ENCODE peak calls at places on chromosomes 7 and 10, in ten cellular contexts. W is lung, G is HL-60, V is cardiac muscle cell, D is heart left ventricle, U is cardiac fibroblast, R is kidney epithelial cell, Z is hepatocyte, Y is fibroblast of pulmonary artery, J is dorsolateral prefrontal cortex. F is an unnamed sample.
A peak's percentile ranks its signal among the peaks of the same experiment; 100 is the strongest.

GRCh38 chr7:131111081-131111576 is 216.5 kb upstream of the MKLN1 start:
- DNase-seq in D (peak; percentile 37), J (no peak), V (no peak), G (peak; percentile 42), R (no peak), U (peak; percentile 94), Z (no peak), Y (peak; percentile 97), W (no peak), F (peak; percentile 56)

GRCh38 chr7:107505997-107506682 is 36.3 kb downstream of the GPR22 start:
- DNase-seq in V (no peak), Y (peak; percentile 16), U (peak; percentile 31), W (peak; percentile 39), Z (peak; percentile 68), G (no peak), R (peak; percentile 38), D (no peak), J (no peak), F (no peak)

GRCh38 chr7:98209166-98209920 is 1.9 kb upstream of the BHLHA15 start:
- DNase-seq in W (no peak), G (no peak), R (no peak), D (no peak), J (peak; percentile 39), Y (no peak), Z (no peak), V (no peak), U (no peak), F (no peak)

GRCh38 chr10:69337312-69338132 is 59.2 kb downstream of the HK1 start:
- DNase-seq in W (peak; percentile 59), Y (peak; percentile 95), R (peak; percentile 74), G (peak; percentile 92), D (no peak), Z (peak; percentile 57), J (no peak), U (peak; percentile 97), V (no peak), F (no peak)

GRCh38 chr7:85000973-85001372 is 185.9 kb downstream of the SEMA3D start:
- DNase-seq in Y (no peak), R (no peak), V (no peak), W (no peak), J (no peak), G (no peak), D (no peak), Z (no peak), U (no peak), F (no peak)

GRCh38 chr7:128874140-128875031 is 11.7 kb downstream of the ATP6V1F start:
- DNase-seq in W (no peak), D (no peak), Z (peak; percentile 52), R (no peak), Y (no peak), V (no peak), G (no peak), U (no peak), J (no peak), F (no peak)

GRCh38 chr7:30973791-30974604 is 10.2 kb downstream of the GHRHR start:
- DNase-seq in Y (no peak), R (no peak), U (no peak), V (no peak), W (no peak), D (no peak), G (no peak), Z (no peak), J (no peak), F (no peak)

GRCh38 chr10:133003195-133003594 is 60.8 kb upstream of the CFAP46 start:
- DNase-seq in V (no peak), J (no peak), G (no peak), U (no peak), Y (no peak), W (no peak), Z (no peak), R (no peak), D (no peak), F (no peak)

GRCh38 chr7:115328018-115328417 is 406.1 kb downstream of the MDFIC start:
- DNase-seq in R (no peak), W (no peak), G (no peak), J (no peak), U (no peak), Z (no peak), V (no peak), Y (no peak), D (no peak), F (no peak)

GRCh38 chr10:16777473-16778370 is 39.5 kb downstream of the RSU1 start:
- DNase-seq in G (peak; percentile 1), Z (peak; percentile 76), W (no peak), D (peak; percentile 46), V (peak; percentile 77), J (no peak), U (peak; percentile 78), R (peak; percentile 21), Y (peak; percentile 84), F (no peak)

GRCh38 chr7:89837515-89837914 is 316.8 kb upstream of the STEAP1 start:
- DNase-seq in R (peak; percentile 35), G (no peak), V (no peak), D (no peak), J (peak; percentile 48), Y (peak; percentile 7), U (no peak), Z (no peak), W (no peak), F (no peak)

GRCh38 chr10:46228076-46229071 is 58.4 kb upstream of the ANTXRL start:
- DNase-seq in Y (peak; percentile 75), U (peak; percentile 75), W (peak; percentile 68), V (peak; percentile 88), D (peak; percentile 61), Z (peak; percentile 88), J (peak; percentile 83), G (peak; percentile 87), R (no peak), F (peak; percentile 9)

GRCh38 chr7:158110661-158111555 is 476.7 kb downstream of the PTPRN2 start:
- DNase-seq in Y (no peak), V (no peak), Z (peak; percentile 56), W (no peak), D (no peak), J (no peak), U (no peak), R (no peak), G (no peak), F (no peak)

GRCh38 chr10:7411671-7412481 is 1.0 kb upstream of the SFMBT2 start:
- DNase-seq in Z (peak; percentile 10), D (no peak), V (no peak), G (no peak), R (no peak), W (no peak), Y (no peak), U (no peak), J (peak; percentile 48), F (no peak)
- H3K4me3 ChIP-seq in Z (peak overlapping the region; percentile 81), D (peak overlapping the region; percentile 92), V (peak overlapping the region; percentile 95), G (peak overlapping the region; percentile 63), R (no peak overlapping the region), W (peak overlapping the region; percentile 27), Y (no peak overlapping the region), U (peak overlapping the region; percentile 80), J (peak overlapping the region; percentile 83), F (no peak overlapping the region)

DNA sequence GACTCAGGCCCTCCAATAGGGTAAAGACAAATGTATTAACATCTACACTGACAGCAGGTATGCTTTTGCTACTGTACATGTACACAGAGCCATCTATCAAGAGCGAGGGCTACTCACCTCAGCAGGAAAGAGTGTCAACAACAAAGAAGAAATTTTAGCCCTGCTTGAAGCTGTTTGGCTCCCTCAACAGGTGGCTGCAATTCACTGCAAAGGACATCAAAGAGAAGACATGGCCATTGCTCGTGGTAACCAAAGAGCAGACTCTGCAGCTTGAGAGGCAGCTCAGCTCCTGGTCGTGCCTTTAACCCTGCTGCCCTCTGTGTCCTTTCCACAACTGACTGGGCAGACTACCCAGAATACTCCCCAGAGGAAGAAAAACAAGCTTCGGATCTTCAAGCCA is 5.1 kb downstream of the AKR1B15 start:
- DNase-seq in V (peak; percentile 30), D (no peak), G (no peak), U (peak; percentile 21), W (no peak), Y (peak; percentile 7), R (no peak), Z (peak; percentile 18), J (no peak), F (no peak)
- TF ChIP-seq CTCF in V (no peak), D (no peak), G (no peak), U (peak; percentile 29), W (no peak), Y (peak; percentile 19), R (peak; percentile 41), Z (peak; percentile 28), J (no peak), F (peak; percentile 14)

GRCh38 chr10:115833119-115833518 is 439.9 kb downstream of the GFRA1 start:
- DNase-seq in D (no peak), Z (no peak), Y (no peak), V (no peak), J (no peak), W (no peak), U (no peak), G (no peak), R (no peak), F (no peak)
- H3K4me3 ChIP-seq in D (no peak overlapping the region), Z (no peak overlapping the region), Y (no peak overlapping the region), V (no peak overlapping the region), J (no peak overlapping the region), W (no peak overlapping the region), U (no peak overlapping the region), G (no peak overlapping the region), R (no peak overlapping the region), F (no peak overlapping the region)

GRCh38 chr10:22159180-22159579 is 58.6 kb downstream of the EBLN1 start:
- DNase-seq in R (no peak), W (no peak), Z (no peak), G (no peak), Y (no peak), U (no peak), V (no peak), J (no peak), D (no peak), F (no peak)
- TF ChIP-seq CTCF in R (no peak), W (no peak), Z (no peak), G (no peak), Y (no peak), U (no peak), V (no peak), J (no peak), D (no peak), F (no peak)

F was measured in AG04449.